ENCODE peak calls at places on chromosomes 4 and X, in five cellular contexts. U is HCT116, F is IMR-90, P is Calu3, M is psoas muscle. C is an unnamed sample.
A peak's percentile ranks its signal among the peaks of the same experiment; 100 is the strongest.

GRCh38 chr4:1506956-1507721 is 100.9 kb upstream of the NKX1-1 start:
- DNase-seq in P (no peak), M (peak; percentile 19), F (no peak), U (no peak), C (no peak)

GRCh38 chr4:94208268-94208667 is 603 bp downstream of the SMARCAD1 start:
- DNase-seq in U (no peak), F (no peak), P (no peak), M (no peak), C (no peak)

GRCh38 chr4:113636438-113636818 is 125.1 kb downstream of the CAMK2D start:
- DNase-seq in F (no peak), U (no peak), P (no peak), M (no peak), C (no peak)

GRCh38 chr4:52368895-52369294 is 290.2 kb downstream of the USP46 start:
- DNase-seq in F (no peak), P (no peak), U (no peak), M (no peak), C (no peak)

GRCh38 chr4:123667496-123667895 is 270.9 kb downstream of the SPRY1 start:
- DNase-seq in F (peak; percentile 93), U (no peak), P (no peak), M (no peak), C (no peak)

GRCh38 chrX:10156199-10157031 is at the start of gene CLCN4:
- DNase-seq in U (peak; percentile 10), P (peak; percentile 84), M (peak; percentile 89), F (no peak), C (peak; percentile 65)

GRCh38 chrX:118562574-118563164 is 67.1 kb downstream of the DOCK11 start:
- DNase-seq in F (no peak), M (no peak), U (no peak), P (no peak), C (no peak)

GRCh38 chr4:90842960-90843359 is 715.8 kb downstream of the CCSER1 start:
- DNase-seq in P (no peak), F (no peak), U (no peak), M (no peak), C (no peak)

GRCh38 chrX:150258463-150259430 is 104.4 kb upstream of the MAMLD1 start:
- DNase-seq in F (peak; percentile 42), U (no peak), P (no peak), M (no peak), C (no peak)

GRCh38 chrX:6052111-6052745 is 176.4 kb downstream of the NLGN4X start:
- DNase-seq in P (no peak), M (no peak), F (no peak), U (no peak), C (no peak)

GRCh38 chrX:53357799-53358530 is 64.5 kb downstream of the SMC1A start:
- DNase-seq in P (no peak), U (no peak), M (no peak), F (peak; percentile 48), C (peak; percentile 10)

GRCh38 chr4:12458621-12459020 is 1025.5 kb downstream of the RAB28 start:
- DNase-seq in M (no peak), P (no peak), F (no peak), U (no peak), C (no peak)

GRCh38 chr4:102638621-102639020 is 122.1 kb downstream of the MANBA start:
- DNase-seq in U (no peak), M (no peak), P (no peak), F (no peak), C (no peak)

GRCh38 chrX:128816919-128817318 is 706.4 kb downstream of the SMARCA1 start:
- DNase-seq in U (no peak), P (no peak), F (no peak), M (no peak), C (peak; percentile 8)

GRCh38 chr4:52606040-52606439 is 53.1 kb downstream of the USP46 start:
- DNase-seq in P (no peak), F (no peak), U (no peak), M (no peak), C (no peak)

GRCh38 chr4:39410415-39410814 is 3.7 kb downstream of the KLB start:
- DNase-seq in M (no peak), U (no peak), P (no peak), F (no peak), C (no peak)

GRCh38 chr4:91116861-91117260 is 989.7 kb downstream of the CCSER1 start:
- DNase-seq in M (no peak), P (no peak), U (peak; percentile 12), F (no peak), C (no peak)

GRCh38 chrX:130665214-130665613 is 237.8 kb downstream of the ENOX2 start:
- DNase-seq in P (no peak), M (no peak), F (no peak), U (no peak), C (no peak)

GRCh38 chr4:121370729-121371325 is 10.0 kb downstream of the QRFPR start:
- DNase-seq in U (peak; percentile 40), F (peak; percentile 33), P (peak; percentile 55), M (no peak), C (peak; percentile 48)

GRCh38 chr4:74319506-74319905 is 11.2 kb downstream of the EPGN start:
- DNase-seq in U (no peak), P (no peak), M (no peak), F (peak; percentile 34), C (no peak)

GRCh38 chr4:185016946-185017797 is 1.1 kb upstream of the HELT start:
- DNase-seq in P (no peak), M (no peak), U (no peak), F (no peak), C (no peak)

GRCh38 chr4:30768278-30768677 is 48.1 kb downstream of the PCDH7 start:
- DNase-seq in U (no peak), F (no peak), M (no peak), P (no peak), C (no peak)

GRCh38 chr4:101218346-101218745 is 129.0 kb downstream of the PPP3CA start:
- DNase-seq in F (no peak), M (no peak), P (no peak), U (no peak), C (no peak)

GRCh38 chrX:116204947-116205346 is 34.4 kb downstream of the AGTR2 start:
- DNase-seq in P (peak; percentile 14), U (peak; percentile 7), F (no peak), M (no peak), C (peak; percentile 2)

GRCh38 chr4:140861359-140862181 is 105.4 kb upstream of the TBC1D9 start:
- DNase-seq in P (peak; percentile 55), U (peak; percentile 74), M (no peak), F (peak; percentile 91), C (peak; percentile 67)

GRCh38 chr4:80788798-80789197 is 241.7 kb upstream of the BMP3 start:
- DNase-seq in F (peak; percentile 40), M (no peak), U (no peak), P (no peak), C (no peak)

GRCh38 chrX:1411331-1411730 is 19.4 kb upstream of the SLC25A6 start:
- DNase-seq in P (no peak), U (no peak), F (no peak), M (no peak), C (no peak)

GRCh38 chrX:47321386-47321785 is 49.0 kb upstream of the ZNF157 start:
- DNase-seq in U (no peak), P (no peak), M (peak; percentile 66), F (peak; percentile 43), C (peak; percentile 61)

GRCh38 chr4:54541426-54542118 is 116.2 kb upstream of the KIT start:
- DNase-seq in P (no peak), M (no peak), U (no peak), F (peak; percentile 54), C (no peak)

GRCh38 chr4:65670331-65671031 is at the start of gene EPHA5:
- DNase-seq in F (peak; percentile 41), M (peak; percentile 55), P (no peak), U (no peak), C (peak; percentile 67)

GRCh38 chrX:103716967-103717366 is 6.3 kb downstream of the TMEM31 start:
- DNase-seq in F (peak; percentile 89), U (no peak), P (no peak), M (no peak), C (no peak)

GRCh38 chrX:120301497-120301896 is 9.8 kb downstream of the TMEM255A start:
- DNase-seq in U (no peak), F (no peak), M (no peak), P (no peak), C (no peak)

GRCh38 chrX:120302434-120302833 is 8.8 kb downstream of the TMEM255A start:
- DNase-seq in P (peak; percentile 2), F (no peak), U (no peak), M (no peak), C (no peak)

GRCh38 chrX:120301960-120302359 is 9.3 kb downstream of the TMEM255A start:
- DNase-seq in F (no peak), P (no peak), M (no peak), U (no peak), C (no peak)

GRCh38 chrX:120297923-120298322 is 13.3 kb downstream of the TMEM255A start:
- DNase-seq in P (no peak), U (no peak), M (no peak), F (no peak), C (no peak)

DNA sequence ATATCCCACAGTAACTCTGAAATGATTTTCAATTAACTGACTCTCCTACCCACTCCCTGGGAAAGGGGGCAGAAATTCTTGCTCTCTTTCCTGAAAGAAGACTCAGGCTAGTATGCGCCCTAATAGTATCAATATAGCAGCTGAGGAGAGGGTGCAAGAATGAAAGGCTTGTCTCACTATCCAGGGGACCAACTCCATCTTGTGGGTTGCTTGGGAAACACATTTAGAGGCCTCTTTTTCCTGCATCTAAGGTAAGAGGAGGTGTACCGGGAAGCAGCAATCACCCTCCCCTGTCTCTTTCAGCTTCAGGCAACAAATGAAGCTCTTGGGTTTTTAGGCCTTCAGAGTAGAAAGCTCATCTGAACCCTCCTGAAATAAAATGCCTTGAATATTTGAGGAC is 11.3 kb downstream of the TMEM255A start:
- DNase-seq in F (no peak), M (no peak), U (no peak), P (peak; percentile 23), C (peak; percentile 9)
- TF ChIP-seq CTCF in F (no peak), M (no peak), U (peak; percentile 21), P (no peak), C (no peak)

GRCh38 chr4:165814256-165815010 is 58.6 kb upstream of the TLL1 start:
- DNase-seq in M (no peak), F (no peak), U (no peak), P (no peak), C (no peak)
- TF ChIP-seq CTCF in M (no peak), F (no peak), U (no peak), P (no peak), C (no peak)

GRCh38 chr4:186621959-186622553 is 66.7 kb upstream of the MTNR1A start:
- DNase-seq in U (no peak), M (no peak), F (peak; percentile 95), P (no peak), C (no peak)
- TF ChIP-seq CTCF in U (no peak), M (no peak), F (peak; percentile 59), P (no peak), C (no peak)

GRCh38 chr4:108779958-108780357 is 17.1 kb upstream of the ETNPPL start:
- DNase-seq in U (no peak), F (no peak), M (no peak), P (no peak), C (no peak)

GRCh38 chr4:108787106-108787505 is 24.3 kb upstream of the ETNPPL start:
- DNase-seq in F (no peak), P (no peak), M (no peak), U (no peak), C (no peak)

GRCh38 chr4:108786351-108786750 is 23.5 kb upstream of the ETNPPL start:
- DNase-seq in U (no peak), M (no peak), P (no peak), F (no peak), C (no peak)

GRCh38 chr4:108787724-108788123 is 24.9 kb upstream of the ETNPPL start:
- DNase-seq in U (no peak), F (no peak), P (no peak), M (no peak), C (no peak)

GRCh38 chr4:108783666-108784463 is 21.0 kb upstream of the ETNPPL start:
- DNase-seq in P (peak; percentile 0), F (no peak), M (no peak), U (peak; percentile 12), C (no peak)
- TF ChIP-seq CTCF in P (no peak), F (no peak), M (no peak), U (peak; percentile 30), C (no peak)